ENCODE peak calls at places on chromosomes 3 and 15, in seven cellular contexts. One of them, this sample, is unnamed.

GRCh38 chr3:189410522-189410921 is 220.7 kb upstream of the TP63 start:
- DNase-seq in H9: no peak
- DNase-seq in trophoblast cell: no peak
- DNase-seq in neuronal stem cell: no peak
- DNase-seq in H1: no peak
- DNase-seq in mesendoderm: no peak
- DNase-seq in mesenchymal stem cell: no peak
- DNase-seq in this sample: no peak

GRCh38 chr3:178205750-178206149 is 330.5 kb upstream of the KCNMB2 start:
- DNase-seq in H9: no peak
- DNase-seq in trophoblast cell: peak
- DNase-seq in H1: no peak
- DNase-seq in mesenchymal stem cell: no peak
- DNase-seq in neuronal stem cell: no peak
- DNase-seq in mesendoderm: peak
- DNase-seq in this sample: peak

GRCh38 chr3:120227710-120228347 is 57.2 kb downstream of the GPR156 start:
- DNase-seq in H9: no peak
- DNase-seq in mesenchymal stem cell: no peak
- DNase-seq in H1: no peak
- DNase-seq in trophoblast cell: no peak
- DNase-seq in mesendoderm: no peak
- DNase-seq in neuronal stem cell: no peak
- DNase-seq in this sample: no peak

GRCh38 chr3:97928986-97929385 is 43.2 kb downstream of the RIOX2 start:
- DNase-seq in trophoblast cell: no peak
- DNase-seq in H1: no peak
- DNase-seq in mesenchymal stem cell: no peak
- DNase-seq in mesendoderm: no peak
- DNase-seq in H9: no peak
- DNase-seq in neuronal stem cell: no peak
- DNase-seq in this sample: no peak

GRCh38 chr15:25849431-25849921 is 13.7 kb downstream of the ATP10A start:
- DNase-seq in H9: no peak
- DNase-seq in neuronal stem cell: no peak
- DNase-seq in H1: no peak
- DNase-seq in mesendoderm: no peak
- DNase-seq in trophoblast cell: no peak
- DNase-seq in mesenchymal stem cell: peak
- DNase-seq in this sample: peak

GRCh38 chr3:150202696-150203095 is 205.4 kb upstream of the TSC22D2 start:
- DNase-seq in mesenchymal stem cell: no peak
- DNase-seq in mesendoderm: no peak
- DNase-seq in H1: no peak
- DNase-seq in H9: no peak
- DNase-seq in trophoblast cell: no peak
- DNase-seq in neuronal stem cell: no peak
- DNase-seq in this sample: no peak

GRCh38 chr3:124576565-124577493 is 153.4 kb upstream of the UMPS start:
- DNase-seq in H9: no peak
- DNase-seq in mesenchymal stem cell: no peak
- DNase-seq in H1: no peak
- DNase-seq in trophoblast cell: peak
- DNase-seq in neuronal stem cell: no peak
- DNase-seq in mesendoderm: no peak
- DNase-seq in this sample: no peak

GRCh38 chr3:17850448-17850847 is 108.0 kb upstream of the TBC1D5 start:
- DNase-seq in H1: no peak
- DNase-seq in H9: no peak
- DNase-seq in neuronal stem cell: no peak
- DNase-seq in trophoblast cell: peak
- DNase-seq in mesendoderm: no peak
- DNase-seq in mesenchymal stem cell: no peak
- DNase-seq in this sample: no peak

GRCh38 chr3:15258720-15259119 is 52.7 kb downstream of the CAPN7 start:
- DNase-seq in H1: no peak
- DNase-seq in trophoblast cell: no peak
- DNase-seq in neuronal stem cell: no peak
- DNase-seq in mesendoderm: no peak
- DNase-seq in mesenchymal stem cell: no peak
- DNase-seq in H9: no peak
- DNase-seq in this sample: no peak

GRCh38 chr3:16102905-16103364 is 71.5 kb upstream of the GALNT15 start:
- DNase-seq in trophoblast cell: peak
- DNase-seq in H9: no peak
- DNase-seq in mesendoderm: no peak
- DNase-seq in mesenchymal stem cell: peak
- DNase-seq in H1: no peak
- DNase-seq in neuronal stem cell: no peak
- DNase-seq in this sample: peak

GRCh38 chr3:134929976-134930375 is 134.9 kb downstream of the EPHB1 start:
- DNase-seq in trophoblast cell: no peak
- DNase-seq in H9: no peak
- DNase-seq in mesendoderm: no peak
- DNase-seq in neuronal stem cell: no peak
- DNase-seq in H1: no peak
- DNase-seq in mesenchymal stem cell: no peak
- DNase-seq in this sample: no peak

GRCh38 chr3:72174043-72174442 is 389.1 kb upstream of the PROK2 start:
- DNase-seq in H9: no peak
- DNase-seq in mesendoderm: no peak
- DNase-seq in neuronal stem cell: no peak
- DNase-seq in H1: no peak
- DNase-seq in trophoblast cell: no peak
- DNase-seq in mesenchymal stem cell: no peak
- DNase-seq in this sample: no peak

GRCh38 chr15:73872370-73872769 is 994 bp upstream of the TBC1D21 start:
- DNase-seq in mesendoderm: no peak
- DNase-seq in neuronal stem cell: no peak
- DNase-seq in H9: no peak
- DNase-seq in trophoblast cell: no peak
- DNase-seq in H1: no peak
- DNase-seq in mesenchymal stem cell: no peak
- DNase-seq in this sample: peak
- H3K23ac ChIP-seq in mesendoderm: no peak
- H3K23ac ChIP-seq in neuronal stem cell: no peak
- H3K23ac ChIP-seq in H9: no peak
- H3K23ac ChIP-seq in trophoblast cell: no peak
- H3K23ac ChIP-seq in H1: no peak
- H3K23ac ChIP-seq in mesenchymal stem cell: no peak
- H3K23ac ChIP-seq in this sample: no peak

GRCh38 chr3:161405836-161406235 is 34.5 kb upstream of the SPTSSB start:
- DNase-seq in neuronal stem cell: no peak
- DNase-seq in mesendoderm: no peak
- DNase-seq in H1: no peak
- DNase-seq in mesenchymal stem cell: no peak
- DNase-seq in H9: no peak
- DNase-seq in trophoblast cell: no peak
- DNase-seq in this sample: no peak

GRCh38 chr3:161403251-161403650 is 31.9 kb upstream of the SPTSSB start:
- DNase-seq in mesenchymal stem cell: no peak
- DNase-seq in mesendoderm: no peak
- DNase-seq in H9: no peak
- DNase-seq in neuronal stem cell: no peak
- DNase-seq in trophoblast cell: no peak
- DNase-seq in H1: no peak
- DNase-seq in this sample: no peak

GRCh38 chr3:161401389-161401788 is 30.1 kb upstream of the SPTSSB start:
- DNase-seq in neuronal stem cell: no peak
- DNase-seq in mesendoderm: no peak
- DNase-seq in trophoblast cell: no peak
- DNase-seq in H1: no peak
- DNase-seq in H9: no peak
- DNase-seq in mesenchymal stem cell: no peak
- DNase-seq in this sample: no peak

GRCh38 chr3:161406594-161407555 is 35.6 kb upstream of the SPTSSB start:
- DNase-seq in mesenchymal stem cell: no peak
- DNase-seq in mesendoderm: no peak
- DNase-seq in H9: no peak
- DNase-seq in trophoblast cell: peak
- DNase-seq in H1: no peak
- DNase-seq in neuronal stem cell: no peak
- DNase-seq in this sample: no peak

GRCh38 chr3:161405087-161405486 is 33.8 kb upstream of the SPTSSB start:
- DNase-seq in trophoblast cell: no peak
- DNase-seq in mesenchymal stem cell: no peak
- DNase-seq in H1: no peak
- DNase-seq in H9: no peak
- DNase-seq in mesendoderm: no peak
- DNase-seq in neuronal stem cell: no peak
- DNase-seq in this sample: no peak
- H3K23ac ChIP-seq in trophoblast cell: no peak
- H3K23ac ChIP-seq in mesenchymal stem cell: no peak
- H3K23ac ChIP-seq in H1: no peak
- H3K23ac ChIP-seq in H9: no peak
- H3K23ac ChIP-seq in mesendoderm: no peak
- H3K23ac ChIP-seq in neuronal stem cell: no peak
- H3K23ac ChIP-seq in this sample: no peak

GRCh38 chr3:190886945-190887344 is 24.5 kb upstream of the GMNC start:
- DNase-seq in trophoblast cell: peak
- DNase-seq in H9: no peak
- DNase-seq in H1: no peak
- DNase-seq in neuronal stem cell: no peak
- DNase-seq in mesenchymal stem cell: no peak
- DNase-seq in mesendoderm: no peak
- DNase-seq in this sample: peak
- H3K23ac ChIP-seq in trophoblast cell: no peak
- H3K23ac ChIP-seq in H9: no peak
- H3K23ac ChIP-seq in H1: no peak
- H3K23ac ChIP-seq in neuronal stem cell: no peak
- H3K23ac ChIP-seq in mesenchymal stem cell: no peak
- H3K23ac ChIP-seq in mesendoderm: no peak
- H3K23ac ChIP-seq in this sample: no peak

DNA sequence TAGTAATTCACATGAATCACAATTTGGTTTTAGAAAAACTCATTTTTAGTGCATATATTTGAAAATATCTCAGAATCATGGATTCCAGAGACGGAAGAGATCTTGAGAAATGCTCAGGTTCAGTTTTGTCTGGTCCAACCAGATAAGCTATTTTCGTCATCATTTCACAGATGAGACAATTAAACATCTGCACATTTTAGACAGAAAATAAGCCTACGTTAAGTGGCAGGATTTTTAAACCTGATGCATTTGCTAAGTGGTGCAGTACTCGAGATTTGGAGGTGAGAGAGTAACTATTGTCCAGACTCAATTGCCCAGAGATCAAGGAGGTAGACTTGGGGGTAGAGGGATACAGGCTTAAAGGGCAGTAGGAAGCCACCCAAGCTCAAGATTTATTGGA is 90.5 kb downstream of the CCNL1 start:
- DNase-seq in H9: no peak
- DNase-seq in mesendoderm: no peak
- DNase-seq in trophoblast cell: no peak
- DNase-seq in neuronal stem cell: no peak
- DNase-seq in mesenchymal stem cell: no peak
- DNase-seq in H1: no peak
- DNase-seq in this sample: no peak
- H3K23ac ChIP-seq in H9: no peak
- H3K23ac ChIP-seq in mesendoderm: no peak
- H3K23ac ChIP-seq in trophoblast cell: no peak
- H3K23ac ChIP-seq in neuronal stem cell: no peak
- H3K23ac ChIP-seq in mesenchymal stem cell: no peak
- H3K23ac ChIP-seq in H1: no peak
- H3K23ac ChIP-seq in this sample: no peak

GRCh38 chr3:127685708-127686511 is 13.2 kb downstream of the ABTB1 start:
- DNase-seq in mesenchymal stem cell: no peak
- DNase-seq in H9: no peak
- DNase-seq in trophoblast cell: peak
- DNase-seq in neuronal stem cell: no peak
- DNase-seq in H1: no peak
- DNase-seq in mesendoderm: no peak
- DNase-seq in this sample: no peak
- H3K23ac ChIP-seq in mesenchymal stem cell: no peak
- H3K23ac ChIP-seq in H9: no peak
- H3K23ac ChIP-seq in trophoblast cell: no peak
- H3K23ac ChIP-seq in neuronal stem cell: no peak
- H3K23ac ChIP-seq in H1: no peak
- H3K23ac ChIP-seq in mesendoderm: no peak
- H3K23ac ChIP-seq in this sample: no peak

GRCh38 chr3:101873619-101874018 is 24.3 kb downstream of the NFKBIZ start:
- DNase-seq in mesendoderm: no peak
- DNase-seq in mesenchymal stem cell: peak
- DNase-seq in H1: no peak
- DNase-seq in H9: no peak
- DNase-seq in neuronal stem cell: no peak
- DNase-seq in trophoblast cell: peak
- DNase-seq in this sample: peak

GRCh38 chr3:101865751-101866509 is 16.6 kb downstream of the NFKBIZ start:
- DNase-seq in trophoblast cell: peak
- DNase-seq in H9: peak
- DNase-seq in H1: no peak
- DNase-seq in neuronal stem cell: no peak
- DNase-seq in mesendoderm: peak
- DNase-seq in mesenchymal stem cell: peak
- DNase-seq in this sample: peak

GRCh38 chr3:101867521-101867920 is 18.2 kb downstream of the NFKBIZ start:
- DNase-seq in H1: no peak
- DNase-seq in mesenchymal stem cell: peak
- DNase-seq in neuronal stem cell: peak
- DNase-seq in H9: no peak
- DNase-seq in trophoblast cell: no peak
- DNase-seq in mesendoderm: no peak
- DNase-seq in this sample: no peak

GRCh38 chr3:101868534-101869464 is 19.5 kb downstream of the NFKBIZ start:
- DNase-seq in neuronal stem cell: no peak
- DNase-seq in mesendoderm: peak
- DNase-seq in H1: no peak
- DNase-seq in mesenchymal stem cell: peak
- DNase-seq in H9: no peak
- DNase-seq in trophoblast cell: peak
- DNase-seq in this sample: peak

GRCh38 chr3:101870138-101870537 is 20.8 kb downstream of the NFKBIZ start:
- DNase-seq in mesenchymal stem cell: peak
- DNase-seq in neuronal stem cell: no peak
- DNase-seq in H1: no peak
- DNase-seq in H9: no peak
- DNase-seq in mesendoderm: no peak
- DNase-seq in trophoblast cell: peak
- DNase-seq in this sample: no peak
- H3K23ac ChIP-seq in mesenchymal stem cell: no peak
- H3K23ac ChIP-seq in neuronal stem cell: no peak
- H3K23ac ChIP-seq in H1: no peak
- H3K23ac ChIP-seq in H9: no peak
- H3K23ac ChIP-seq in mesendoderm: no peak
- H3K23ac ChIP-seq in trophoblast cell: no peak
- H3K23ac ChIP-seq in this sample: peak

GRCh38 chr15:31280037-31280830 is 46.4 kb upstream of the KLF13 start:
- DNase-seq in neuronal stem cell: no peak
- DNase-seq in mesenchymal stem cell: no peak
- DNase-seq in H9: peak
- DNase-seq in trophoblast cell: no peak
- DNase-seq in H1: peak
- DNase-seq in mesendoderm: no peak
- DNase-seq in this sample: no peak
- H3K23ac ChIP-seq in neuronal stem cell: no peak
- H3K23ac ChIP-seq in mesenchymal stem cell: no peak
- H3K23ac ChIP-seq in H9: no peak
- H3K23ac ChIP-seq in trophoblast cell: no peak
- H3K23ac ChIP-seq in H1: no peak
- H3K23ac ChIP-seq in mesendoderm: no peak
- H3K23ac ChIP-seq in this sample: no peak